ENCODE peak calls at places on chromosomes 11 and 22, in eight cellular contexts. S, N, H, K, V, G, D and T are unnamed samples.

GRCh38 chr22:27961182-27961581 is 42.1 kb upstream of the PITPNB start:
- DNase-seq in G (no peak), S (no peak), K (no peak), V (no peak), D (no peak), H (no peak), N (no peak), T (no peak)

GRCh38 chr11:7639643-7640025 is 33.7 kb downstream of the CYB5R2 start:
- DNase-seq in K (no peak), S (no peak), G (no peak), V (no peak), N (no peak), D (no peak), H (no peak), T (no peak)

GRCh38 chr11:109401532-109401931 is 20.5 kb upstream of the C11orf87 start:
- DNase-seq in N (no peak), D (no peak), V (no peak), G (no peak), S (no peak), K (no peak), H (no peak), T (no peak)

GRCh38 chr11:72225411-72225951 is 914 bp downstream of the INPPL1 start:
- DNase-seq in K (no peak), S (no peak), V (no peak), H (no peak), G (no peak), N (no peak), D (no peak), T (no peak)

GRCh38 chr22:42500164-42500835 is 19.3 kb downstream of the RRP7A start:
- DNase-seq in V (peak), N (peak), G (peak), S (peak), K (peak), H (peak), D (peak), T (peak)

GRCh38 chr22:38700271-38700788 is 413 bp downstream of the JOSD1 start:
- DNase-seq in S (peak), G (no peak), K (no peak), N (no peak), D (no peak), V (peak), H (peak), T (no peak)

GRCh38 chr11:59523541-59523940 is 12.2 kb downstream of the OR4D9 start:
- DNase-seq in S (no peak), N (no peak), D (no peak), V (no peak), K (no peak), G (no peak), H (no peak), T (no peak)

GRCh38 chr22:21697866-21698265 is 32.1 kb downstream of the PPIL2 start:
- DNase-seq in S (no peak), H (no peak), K (no peak), G (no peak), N (no peak), D (no peak), V (peak), T (no peak)

GRCh38 chr11:44609028-44609782 is 43.7 kb downstream of the CD82 start:
- DNase-seq in G (no peak), V (no peak), K (no peak), N (no peak), S (no peak), D (no peak), H (no peak), T (peak)

GRCh38 chr11:63944987-63945386 is 6.2 kb downstream of the NAA40 start:
- DNase-seq in V (no peak), G (no peak), D (no peak), N (no peak), H (no peak), S (no peak), K (no peak), T (no peak)

GRCh38 chr22:28341001-28341400 is 338.6 kb downstream of the TTC28 start:
- DNase-seq in K (no peak), D (no peak), V (peak), N (no peak), S (no peak), G (no peak), H (no peak), T (no peak)

GRCh38 chr11:134527382-134528243 is 115.6 kb upstream of the B3GAT1 start:
- DNase-seq in H (no peak), D (no peak), G (no peak), N (no peak), K (no peak), V (no peak), S (peak), T (no peak)

GRCh38 chr11:16926868-16927267 is 87.3 kb downstream of the PLEKHA7 start:
- DNase-seq in N (no peak), D (no peak), S (no peak), V (no peak), G (no peak), H (no peak), K (no peak), T (no peak)